ENCODE peak calls at places on chromosomes 12 and 14, in ten cellular contexts. P, V, Q, W, H, T, F, U, I and D are unnamed samples. For H3K36me3, the result is how much of the 10 kb centered on the place peaks cover.

GRCh38 chr12:89244536-89244935 is 107.8 kb downstream of the DUSP6 start:
- DNase-seq in U (no peak), P (peak), V (peak), H (peak), F (no peak), T (no peak), I (no peak), Q (no peak), W (no peak), D (no peak)

GRCh38 chr14:30980980-30981379 is 44.5 kb upstream of the AP4S1 start:
- DNase-seq in P (no peak), U (no peak), W (no peak), T (no peak), Q (no peak), F (no peak), V (no peak), H (no peak), I (no peak), D (no peak)

GRCh38 chr12:65867428-65867827 is 43.1 kb downstream of the HMGA2 start:
- DNase-seq in V (no peak), U (no peak), Q (no peak), F (no peak), T (no peak), I (no peak), H (no peak), P (peak), W (no peak), D (no peak)

GRCh38 chr14:92122761-92123160 is 992 bp downstream of the CPSF2 start:
- DNase-seq in T (no peak), I (no peak), V (no peak), H (no peak), F (no peak), U (no peak), P (no peak), W (no peak), Q (no peak), D (no peak)

GRCh38 chr12:5171701-5172100 is 128.0 kb downstream of the KCNA5 start:
- DNase-seq in T (no peak), I (peak), U (peak), V (peak), W (peak), P (peak), F (no peak), H (no peak), Q (no peak), D (no peak)

GRCh38 chr12:70557583-70558263 is 79.5 kb downstream of the PTPRB start:
- DNase-seq in P (no peak), U (no peak), H (no peak), F (no peak), W (no peak), I (no peak), Q (no peak), V (no peak), T (no peak), D (no peak)

GRCh38 chr14:24958271-24958670 is 91.7 kb downstream of the STXBP6 start:
- DNase-seq in F (no peak), P (peak), V (no peak), Q (no peak), I (no peak), T (no peak), U (no peak), H (no peak), W (no peak), D (no peak)

GRCh38 chr12:2963760-2964292 is 4.6 kb downstream of the TEAD4 start:
- DNase-seq in H (no peak), W (peak), T (no peak), Q (no peak), U (no peak), F (no peak), V (no peak), I (no peak), P (peak), D (no peak)

GRCh38 chr14:100900837-100901390 is 2.6 kb downstream of the RTL1 start:
- DNase-seq in I (peak), P (peak), U (peak), F (no peak), V (peak), Q (no peak), T (no peak), W (peak), H (no peak), D (no peak)

GRCh38 chr14:35034440-35034833 is 11.6 kb upstream of the FAM177A1 start:
- DNase-seq in V (peak), T (no peak), U (no peak), H (no peak), I (no peak), P (no peak), W (no peak), Q (no peak), F (no peak), D (no peak)

DNA sequence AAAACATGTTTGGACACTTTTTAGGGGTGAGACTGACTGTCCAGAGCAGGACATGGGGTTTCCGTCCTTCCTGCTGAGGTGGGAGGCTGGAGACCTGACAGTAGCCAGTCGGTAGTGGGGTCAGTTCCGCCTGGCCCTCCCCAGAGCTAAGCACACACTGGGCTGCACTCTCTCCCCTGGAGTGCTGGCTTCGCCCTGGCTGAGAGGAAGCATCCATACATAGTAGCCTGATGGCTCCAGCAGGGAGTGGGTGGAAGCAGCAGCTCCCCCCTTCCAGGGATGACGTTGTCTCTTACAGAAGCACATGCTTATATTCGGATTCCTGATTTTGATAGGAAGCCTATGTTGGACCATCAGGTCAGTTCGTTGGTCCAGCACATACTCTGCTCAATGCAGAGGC is 40.4 kb downstream of the SFSWAP start:
- DNase-seq in F (no peak), H (no peak), P (no peak), Q (no peak), I (no peak), V (no peak), T (no peak), U (no peak), W (no peak), D (no peak)
- H3K36me3 ChIP-seq in F (under half), H (under half), P (under half), Q (half or more), I (under half), V (half or more), T (under half), U (half or more), W (under half), D (half or more)

DNA sequence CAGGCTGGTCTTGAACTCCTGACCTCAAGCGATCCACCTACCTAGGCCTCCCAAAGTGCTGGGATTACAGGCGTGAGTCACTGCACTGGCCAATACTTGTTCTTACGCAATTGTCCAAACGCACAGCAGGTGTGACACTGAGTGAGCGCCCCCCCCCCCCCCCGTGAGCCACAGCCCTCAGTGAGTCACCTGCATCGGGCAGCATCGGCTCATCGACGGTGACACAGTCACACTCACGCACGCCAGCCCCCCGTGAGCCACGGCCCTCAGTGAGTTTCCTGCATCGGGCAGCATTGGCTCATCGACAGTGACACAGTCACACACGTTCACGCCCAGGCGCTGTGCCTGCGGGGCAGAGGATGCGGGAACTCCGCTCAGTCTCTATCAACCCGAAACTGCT is 42.5 kb downstream of the GALNT9 start:
- DNase-seq in U (no peak), F (no peak), V (no peak), T (no peak), H (no peak), Q (no peak), P (peak), W (no peak), I (no peak), D (no peak)
- H3K27ac ChIP-seq in U (no peak), F (no peak), V (no peak), T (no peak), H (no peak), Q (no peak), P (no peak), W (no peak), I (no peak), D (no peak)

GRCh38 chr12:119262388-119262787 is 72.1 kb upstream of the CCDC60 start:
- DNase-seq in U (no peak), W (no peak), P (no peak), H (no peak), F (no peak), T (no peak), I (no peak), Q (no peak), V (no peak), D (no peak)

GRCh38 chr12:119259483-119259882 is 75.0 kb upstream of the CCDC60 start:
- DNase-seq in I (no peak), V (no peak), H (no peak), F (no peak), P (no peak), Q (no peak), W (no peak), T (no peak), U (no peak), D (no peak)

GRCh38 chr12:119258149-119258548 is 76.4 kb upstream of the CCDC60 start:
- DNase-seq in V (no peak), T (no peak), W (no peak), Q (no peak), F (no peak), I (no peak), P (no peak), H (no peak), U (no peak), D (no peak)
- H3K36me3 ChIP-seq in V (under half), T (under half), W (under half), Q (under half), F (under half), I (under half), P (under half), H (under half), U (under half), D (under half)

GRCh38 chr14:54728700-54729527 is 162.0 kb downstream of the SAMD4A start:
- DNase-seq in U (no peak), T (no peak), I (no peak), V (no peak), H (no peak), Q (no peak), W (no peak), P (peak), F (no peak), D (no peak)
- H3K27ac ChIP-seq in U (no peak), T (no peak), I (no peak), V (no peak), H (no peak), Q (peak), W (no peak), P (peak), F (no peak), D (no peak)

GRCh38 chr12:108814462-108815211 is 42.7 kb downstream of the SSH1 start:
- DNase-seq in H (no peak), F (no peak), Q (no peak), V (no peak), W (no peak), P (no peak), I (no peak), T (no peak), U (no peak), D (no peak)
- H3K36me3 ChIP-seq in H (under half), F (under half), Q (under half), V (half or more), W (under half), P (under half), I (under half), T (under half), U (half or more), D (under half)

DNA sequence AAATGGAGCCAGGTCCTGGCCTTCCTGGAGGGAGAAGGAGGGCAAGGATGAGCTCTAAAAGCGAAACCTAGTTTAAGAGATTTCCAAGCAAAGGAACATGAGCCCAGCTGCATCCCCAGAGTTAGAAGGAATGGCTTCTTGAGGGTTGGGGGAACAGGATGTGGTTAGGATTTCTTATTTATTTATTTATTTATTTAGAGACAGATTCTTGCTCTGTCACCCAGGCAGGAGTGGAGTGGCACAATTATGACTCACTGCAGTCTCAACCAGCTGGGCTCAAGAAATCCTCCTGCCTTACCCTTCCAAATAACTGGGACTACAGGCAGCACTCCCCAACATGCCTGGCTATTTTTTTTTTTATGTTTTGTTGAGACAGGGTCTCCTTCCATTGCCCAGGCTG is 25.3 kb upstream of the TMEM106C start:
- DNase-seq in I (no peak), V (peak), H (no peak), Q (no peak), W (no peak), U (no peak), P (peak), T (no peak), F (no peak), D (no peak)
- H3K27ac ChIP-seq in I (no peak), V (no peak), H (no peak), Q (no peak), W (no peak), U (peak), P (no peak), T (no peak), F (no peak), D (no peak)

GRCh38 chr12:24907464-24907863 is 41.4 kb downstream of the BCAT1 start:
- DNase-seq in P (no peak), V (no peak), I (no peak), T (no peak), F (no peak), H (no peak), W (no peak), Q (no peak), U (no peak), D (no peak)

GRCh38 chr12:24913130-24913529 is 35.8 kb downstream of the BCAT1 start:
- DNase-seq in I (no peak), V (no peak), P (no peak), U (no peak), W (no peak), T (no peak), F (no peak), Q (no peak), H (no peak), D (no peak)

GRCh38 chr12:24905431-24905830 is 43.5 kb downstream of the BCAT1 start:
- DNase-seq in V (no peak), T (no peak), Q (no peak), W (no peak), F (no peak), P (no peak), H (no peak), I (no peak), U (no peak), D (no peak)

GRCh38 chr12:24911284-24911791 is 37.6 kb downstream of the BCAT1 start:
- DNase-seq in Q (no peak), U (no peak), F (no peak), V (no peak), I (no peak), W (no peak), P (peak), T (no peak), H (no peak), D (no peak)

GRCh38 chr12:24909667-24910066 is 39.2 kb downstream of the BCAT1 start:
- DNase-seq in Q (no peak), I (peak), H (no peak), T (peak), U (peak), W (no peak), F (no peak), V (no peak), P (peak), D (peak)
- H3K36me3 ChIP-seq in Q (under half), I (under half), H (under half), T (under half), U (under half), W (under half), F (under half), V (under half), P (under half), D (under half)